ENCODE peak calls at places on chromosomes 11 and 22, in ten cellular contexts. G is cardiac muscle cell; A is HL-60; H is heart right ventricle; M is CD8-positive, alpha-beta memory T cell; Z is A549; B is left ventricle myocardium inferior; K is spleen; L is Karpas-422; E is fibroblast of lung. X is an unnamed sample.

GRCh38 chr11:472816-473215 is 22.7 kb downstream of the PTDSS2 start:
- DNase-seq in H (no peak), L (no peak), K (peak; percentile 73), A (no peak), G (no peak), M (no peak), E (no peak), B (no peak), Z (no peak), X (no peak)

GRCh38 chr11:118614511-118614910 is 7.1 kb downstream of the PHLDB1 start:
- DNase-seq in B (no peak), L (no peak), H (no peak), M (no peak), Z (no peak), A (no peak), E (no peak), K (peak; percentile 51), G (no peak), X (no peak)

GRCh38 chr22:36334838-36335603 is 52.7 kb downstream of the MYH9 start:
- DNase-seq in M (peak; percentile 50), Z (no peak), B (no peak), A (peak; percentile 76), E (peak; percentile 90), L (no peak), G (peak; percentile 67), K (peak; percentile 81), H (no peak), X (peak; percentile 70)

GRCh38 chr11:115528217-115528616 is 24.0 kb upstream of the CADM1 start:
- DNase-seq in B (peak; percentile 60), Z (no peak), H (no peak), K (no peak), M (no peak), L (no peak), E (no peak), A (no peak), G (no peak), X (no peak)

GRCh38 chr11:123302751-123303195 is 107.7 kb upstream of the CLMP start:
- DNase-seq in E (peak; percentile 65), A (no peak), B (no peak), K (no peak), H (no peak), G (peak; percentile 56), M (no peak), Z (peak; percentile 14), L (peak; percentile 76), X (no peak)

GRCh38 chr22:25694167-25694907 is 47.7 kb upstream of the MYO18B start:
- DNase-seq in E (no peak), L (no peak), Z (no peak), K (no peak), G (no peak), H (no peak), M (no peak), A (no peak), B (no peak), X (no peak)

GRCh38 chr11:34274712-34275398 is 83.0 kb downstream of the ABTB2 start:
- DNase-seq in H (peak; percentile 85), M (no peak), K (no peak), L (no peak), B (peak; percentile 83), A (no peak), E (peak; percentile 98), Z (peak; percentile 94), G (peak; percentile 99), X (peak; percentile 89)

GRCh38 chr11:60498853-60499252 is 6.3 kb downstream of the MS4A12 start:
- DNase-seq in E (no peak), G (no peak), H (no peak), L (peak; percentile 88), Z (no peak), M (no peak), K (peak; percentile 82), B (no peak), A (no peak), X (no peak)

GRCh38 chr22:37228106-37229011 is 15.7 kb downstream of the RAC2 start:
- DNase-seq in L (no peak), H (peak; percentile 20), Z (no peak), M (peak; percentile 57), K (peak; percentile 88), B (peak; percentile 43), G (peak; percentile 83), E (peak; percentile 73), A (peak; percentile 70), X (no peak)

GRCh38 chr11:131906963-131907362 is 536.5 kb downstream of the NTM start:
- DNase-seq in E (no peak), A (no peak), H (no peak), L (no peak), M (no peak), Z (no peak), G (peak; percentile 16), K (no peak), B (no peak), X (no peak)

GRCh38 chr11:131904756-131905155 is 534.3 kb downstream of the NTM start:
- DNase-seq in A (no peak), Z (no peak), E (no peak), K (no peak), M (no peak), H (no peak), G (no peak), L (no peak), B (no peak), X (no peak)

GRCh38 chr11:131909426-131910200 is 539.2 kb downstream of the NTM start:
- DNase-seq in H (no peak), Z (no peak), B (no peak), L (no peak), K (no peak), G (no peak), A (no peak), E (peak; percentile 58), M (no peak), X (no peak)

GRCh38 chr11:131908316-131908715 is 537.9 kb downstream of the NTM start:
- DNase-seq in H (no peak), E (no peak), B (no peak), G (no peak), A (no peak), K (no peak), L (no peak), Z (no peak), M (no peak), X (no peak)

DNA sequence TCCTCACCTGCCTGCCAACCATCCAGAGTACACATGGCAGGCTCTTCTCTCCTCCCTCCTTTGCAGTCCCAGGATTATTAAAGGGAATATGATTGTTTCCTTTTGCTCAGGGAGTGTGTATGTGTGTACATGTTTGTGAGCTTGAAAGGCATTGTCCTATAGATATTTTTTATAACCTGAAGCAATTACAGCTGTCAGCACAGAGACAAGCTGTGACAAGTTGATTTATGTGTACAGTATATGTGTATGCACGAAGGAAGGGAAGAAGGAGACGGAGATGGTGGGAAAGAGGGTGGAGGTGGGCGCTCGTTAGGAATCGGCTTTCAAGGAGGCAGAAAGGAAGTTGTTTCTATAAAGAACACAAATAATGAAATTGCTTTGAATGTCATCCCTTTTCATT is 537.0 kb downstream of the NTM start:
- DNase-seq in A (no peak), H (no peak), Z (no peak), B (no peak), L (no peak), K (no peak), G (no peak), M (no peak), E (no peak), X (no peak)
- H3K4me3 ChIP-seq in A (no peak overlapping the region), H (no peak overlapping the region), Z (no peak overlapping the region), B (no peak overlapping the region), L (no peak overlapping the region), K (no peak overlapping the region), G (no peak overlapping the region), M (no peak overlapping the region), E (no peak overlapping the region), X (no peak overlapping the region)

GRCh38 chr11:1692708-1693326 is 4.2 kb upstream of the KRTAP5-6 start:
- DNase-seq in H (no peak), L (no peak), M (no peak), Z (no peak), G (no peak), K (no peak), A (no peak), B (no peak), E (no peak), X (no peak)

GRCh38 chr11:1694846-1695547 is 2.0 kb upstream of the KRTAP5-6 start:
- DNase-seq in E (no peak), K (peak; percentile 59), Z (no peak), B (no peak), M (no peak), L (no peak), H (no peak), A (no peak), G (no peak), X (no peak)

GRCh38 chr11:1693327-1694063 is 3.5 kb upstream of the KRTAP5-6 start:
- DNase-seq in L (peak; percentile 81), G (peak; percentile 81), A (peak; percentile 66), E (peak; percentile 66), Z (peak; percentile 82), B (peak; percentile 85), M (peak; percentile 70), K (peak; percentile 94), H (peak; percentile 77), X (peak; percentile 41)

GRCh38 chr11:1695548-1696108 is 1.4 kb upstream of the KRTAP5-6 start:
- DNase-seq in H (no peak), M (no peak), L (no peak), K (peak; percentile 32), G (no peak), B (no peak), A (no peak), E (no peak), Z (no peak), X (no peak)

GRCh38 chr11:1694064-1694845 is 2.7 kb upstream of the KRTAP5-6 start:
- DNase-seq in M (peak; percentile 74), G (peak; percentile 84), L (peak; percentile 93), H (peak; percentile 89), A (peak; percentile 83), B (peak; percentile 90), E (peak; percentile 60), K (peak; percentile 98), Z (peak; percentile 80), X (peak; percentile 45)
- H3K27ac ChIP-seq in M (no peak overlapping the region), G (no peak overlapping the region), L (no peak overlapping the region), H (peak overlapping the region; percentile 70), A (no peak overlapping the region), B (peak overlapping the region; percentile 77), E (no peak overlapping the region), K (peak overlapping the region; percentile 31), Z (peak overlapping the region; percentile 92), X (no peak overlapping the region)

GRCh38 chr11:98365941-98366340 is 654.8 kb upstream of the CNTN5 start:
- DNase-seq in K (no peak), H (no peak), Z (no peak), E (no peak), B (no peak), M (no peak), A (no peak), G (no peak), L (no peak), X (no peak)

GRCh38 chr11:98365185-98365584 is 655.6 kb upstream of the CNTN5 start:
- DNase-seq in K (no peak), E (no peak), H (no peak), L (no peak), M (no peak), Z (no peak), A (no peak), B (no peak), G (no peak), X (no peak)
- H3K4me3 ChIP-seq in K (no peak overlapping the region), E (no peak overlapping the region), H (no peak overlapping the region), L (no peak overlapping the region), M (no peak overlapping the region), Z (no peak overlapping the region), A (no peak overlapping the region), B (no peak overlapping the region), G (no peak overlapping the region), X (no peak overlapping the region)

DNA sequence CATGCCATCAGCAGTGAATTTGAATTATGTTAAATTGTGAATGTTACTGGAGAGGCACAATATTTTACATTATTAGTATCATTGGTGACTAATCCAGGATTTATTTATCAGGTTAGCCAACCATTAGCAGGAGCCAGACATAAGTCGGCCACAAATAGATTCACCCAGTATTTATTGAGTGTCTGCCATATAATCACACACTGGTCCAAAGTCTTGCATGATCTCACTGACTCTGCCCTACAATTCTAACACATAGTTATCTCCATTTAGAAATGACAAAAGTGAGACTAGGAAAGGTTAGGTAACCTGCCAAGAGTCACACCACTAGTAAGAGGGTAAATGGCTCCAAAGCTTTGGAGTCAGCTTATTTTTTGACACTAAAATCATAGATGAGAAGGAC is 179.6 kb downstream of the BLID start:
- DNase-seq in H (no peak), L (no peak), M (no peak), E (peak; percentile 71), A (no peak), Z (no peak), K (no peak), B (no peak), G (no peak), X (no peak)
- H3K27ac ChIP-seq in H (no peak overlapping the region), L (no peak overlapping the region), M (no peak overlapping the region), E (peak overlapping the region; percentile 43), A (no peak overlapping the region), Z (no peak overlapping the region), K (no peak overlapping the region), B (no peak overlapping the region), G (no peak overlapping the region), X (peak overlapping the region; percentile 75)

X was measured in AG04450.